ENCODE peak calls at places on chromosomes 13 and 19, in ten cellular contexts. I is Peyer's patch, G is sigmoid colon, O is breast epithelium, V is adrenal gland, U is GM12878, Q is uterus, Y is tibial nerve, X is esophagus squamous epithelium, H is ovary. B is an unnamed sample.

GRCh38 chr19:38425810-38426466 is at the start of gene RASGRP4:
- DNase-seq in U (no peak), Y (no peak), V (no peak), Q (no peak), G (no peak), X (no peak), H (no peak), I (peak; percentile 58), O (no peak), B (peak; percentile 29)

GRCh38 chr13:31227063-31227462 is 27.3 kb downstream of the B3GLCT start:
- DNase-seq in Y (no peak), H (no peak), Q (no peak), V (no peak), G (no peak), O (no peak), U (no peak), X (no peak), I (no peak), B (no peak)

GRCh38 chr19:29988351-29988750 is 46.3 kb downstream of the URI1 start:
- DNase-seq in H (no peak), V (no peak), O (no peak), Q (no peak), U (no peak), I (no peak), X (no peak), Y (no peak), G (no peak), B (no peak)

GRCh38 chr19:50377051-50377441 is 789 bp downstream of the NR1H2 start:
- DNase-seq in X (no peak), G (peak; percentile 67), U (no peak), H (peak; percentile 46), Y (no peak), Q (peak; percentile 51), O (no peak), V (no peak), I (peak; percentile 80), B (peak; percentile 47)

GRCh38 chr19:43765109-43765876 is 10.5 kb upstream of the SMG9 start:
- DNase-seq in G (peak; percentile 87), I (peak; percentile 85), U (peak; percentile 95), H (no peak), X (no peak), O (no peak), Q (peak; percentile 39), Y (no peak), V (peak; percentile 81), B (peak; percentile 35)

GRCh38 chr13:29693297-29693945 is 97.9 kb upstream of the SLC7A1 start:
- DNase-seq in G (no peak), V (no peak), H (no peak), I (peak; percentile 83), Y (no peak), U (no peak), X (no peak), O (peak; percentile 71), Q (no peak), B (no peak)

GRCh38 chr19:29418106-29418684 is 107.6 kb upstream of the VSTM2B start:
- DNase-seq in O (no peak), G (no peak), Y (no peak), Q (no peak), U (no peak), V (no peak), H (no peak), X (no peak), I (no peak), B (no peak)

GRCh38 chr13:25069236-25069635 is 26.7 kb upstream of the PABPC3 start:
- DNase-seq in Y (no peak), G (no peak), I (no peak), Q (no peak), X (no peak), O (no peak), U (no peak), V (no peak), H (no peak), B (no peak)

DNA sequence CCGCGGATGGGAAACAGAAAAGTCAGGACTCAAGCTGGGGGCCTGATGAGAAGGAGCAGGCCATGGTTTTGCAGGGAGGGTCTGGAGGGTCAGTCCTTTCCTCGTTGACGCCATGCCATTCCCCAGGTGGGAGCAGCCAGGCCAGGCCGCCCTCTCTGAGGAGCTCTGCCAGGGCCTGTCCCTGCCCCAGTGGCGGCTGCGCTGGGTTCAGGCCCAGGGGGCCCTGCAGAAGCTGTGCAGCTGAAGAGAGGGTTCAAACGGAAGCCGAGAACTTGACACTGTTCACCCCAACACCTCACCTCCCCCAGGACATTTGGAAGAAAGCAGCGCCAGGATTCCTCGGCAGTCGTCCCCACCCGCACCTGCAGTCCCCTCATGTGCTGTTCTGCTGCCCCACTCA is 6.1 kb upstream of the RBM42 start:
- DNase-seq in V (no peak), X (no peak), O (no peak), I (no peak), H (no peak), Y (no peak), G (no peak), Q (no peak), U (no peak), B (no peak)
- TF ChIP-seq POLR2A in V (no peak), X (no peak), O (no peak), I (no peak), H (no peak), Y (no peak), G (no peak), Q (no peak), U (no peak), B (no peak)

GRCh38 chr13:110300090-110300815 is 6.7 kb downstream of the COL4A1 start:
- DNase-seq in V (no peak), U (no peak), G (no peak), Q (no peak), H (no peak), I (no peak), X (no peak), O (no peak), Y (no peak), B (no peak)

GRCh38 chr13:110297011-110297410 is 9.9 kb downstream of the COL4A1 start:
- DNase-seq in U (no peak), H (no peak), O (no peak), I (no peak), X (no peak), Y (no peak), G (peak; percentile 57), V (no peak), Q (no peak), B (no peak)

GRCh38 chr13:110298221-110298565 is 8.8 kb downstream of the COL4A1 start:
- DNase-seq in V (no peak), I (no peak), O (no peak), H (no peak), Y (no peak), G (no peak), U (no peak), Q (no peak), X (no peak), B (no peak)

GRCh38 chr13:110297771-110298170 is 9.2 kb downstream of the COL4A1 start:
- DNase-seq in I (no peak), U (no peak), V (no peak), G (no peak), Y (no peak), O (no peak), X (no peak), H (no peak), Q (no peak), B (no peak)

GRCh38 chr13:110298566-110299321 is 8.2 kb downstream of the COL4A1 start:
- DNase-seq in V (no peak), U (no peak), I (peak; percentile 44), G (peak; percentile 81), X (no peak), Q (peak; percentile 37), H (peak; percentile 53), O (no peak), Y (no peak), B (peak; percentile 66)
- H3K4me3 ChIP-seq in V (no peak overlapping the region), U (no peak overlapping the region), I (no peak overlapping the region), G (peak overlapping the region; percentile 32), X (no peak overlapping the region), Q (peak overlapping the region; percentile 2), H (peak overlapping the region; percentile 24), O (no peak overlapping the region), Y (peak overlapping the region; percentile 15), B (peak overlapping the region; percentile 34)

GRCh38 chr13:98585946-98586345 is 9.0 kb upstream of the STK24 start:
- DNase-seq in U (no peak), I (no peak), O (no peak), V (no peak), X (no peak), G (no peak), Y (no peak), H (no peak), Q (no peak), B (no peak)

GRCh38 chr13:98582947-98583346 is 6.0 kb upstream of the STK24 start:
- DNase-seq in G (no peak), H (no peak), V (no peak), Q (no peak), U (no peak), O (no peak), I (no peak), Y (no peak), X (no peak), B (no peak)

GRCh38 chr13:98586400-98587144 is 9.7 kb upstream of the STK24 start:
- DNase-seq in X (no peak), V (no peak), G (no peak), H (no peak), Y (no peak), Q (no peak), U (no peak), I (no peak), O (no peak), B (no peak)

GRCh38 chr13:98585398-98585754 is 8.5 kb upstream of the STK24 start:
- DNase-seq in V (no peak), U (no peak), Y (no peak), O (no peak), I (peak; percentile 64), X (no peak), Q (no peak), G (no peak), H (no peak), B (no peak)

GRCh38 chr13:98584668-98585397 is 7.9 kb upstream of the STK24 start:
- DNase-seq in U (no peak), I (no peak), Y (no peak), V (no peak), H (no peak), O (no peak), G (no peak), Q (no peak), X (no peak), B (no peak)
- H3K27ac ChIP-seq in U (no peak overlapping the region), I (peak overlapping the region; percentile 84), Y (no peak overlapping the region), V (no peak overlapping the region), H (no peak overlapping the region), O (peak overlapping the region; percentile 13), G (no peak overlapping the region), Q (no peak overlapping the region), X (peak overlapping the region; percentile 37), B (no peak overlapping the region)

DNA sequence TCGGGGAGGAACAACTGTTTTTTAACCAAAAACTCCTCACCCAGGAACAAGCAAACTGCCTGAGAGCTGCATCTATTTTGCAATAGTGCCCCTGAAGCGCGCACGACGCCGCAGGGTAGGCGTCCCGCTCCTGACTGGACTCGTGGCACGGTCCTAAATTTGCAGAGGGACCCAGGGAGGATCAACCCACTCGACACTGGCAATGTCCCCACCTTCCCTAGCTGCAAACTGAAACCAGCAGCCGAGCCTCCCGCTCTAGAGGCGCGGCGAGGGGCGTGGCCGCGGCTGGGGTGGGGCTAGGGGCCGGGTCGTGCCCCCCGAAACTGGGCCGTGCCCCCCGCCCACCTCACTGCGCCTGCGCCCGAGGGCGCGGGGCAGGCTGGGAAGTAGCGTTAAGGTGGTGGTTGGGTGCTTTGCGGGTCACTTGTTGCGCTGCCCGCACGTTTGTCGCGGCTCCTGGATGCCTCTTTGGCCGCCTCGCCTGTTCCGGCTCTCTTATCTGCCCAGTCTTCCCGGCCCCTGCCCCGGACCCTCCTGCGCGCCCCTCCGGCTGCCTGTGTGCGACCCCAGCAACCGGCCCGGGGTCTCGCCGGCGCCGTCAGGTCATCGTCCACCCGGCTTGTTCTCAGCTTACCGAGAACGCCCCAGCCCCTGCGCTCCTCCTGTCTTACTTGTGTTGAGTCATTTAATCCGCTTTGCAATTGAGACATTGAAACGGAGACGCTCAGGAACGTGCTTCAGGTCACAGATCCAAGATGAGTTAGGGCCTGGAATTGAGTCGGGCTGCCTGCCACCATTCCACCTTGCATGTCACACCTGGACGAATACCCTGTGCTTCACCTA is 37.9 kb upstream of the LSM14A start:
- DNase-seq in I (peak; percentile 95), O (peak; percentile 64), U (peak; percentile 56), V (peak; percentile 89), H (peak; percentile 81), G (peak; percentile 93), Q (peak; percentile 88), X (peak; percentile 22), Y (peak; percentile 71), B (peak; percentile 93)
- TF ChIP-seq POLR2A in I (peak; percentile 32), O (peak; percentile 38), U (peak; percentile 97), V (peak; percentile 71), H (peak; percentile 37), G (peak; percentile 48), Q (peak; percentile 63), X (peak; percentile 31), Y (peak; percentile 75), B (no peak)

B was measured in heart left ventricle.